ENCODE peak calls at places on chromosomes 11 and 22, in seven cellular contexts. F, K, Q, X, Y, N and P are unnamed samples.

GRCh38 chr11:117857734-117858369 is 18.6 kb downstream of the FXYD6 start:
- DNase-seq in K (no peak), Q (no peak), F (no peak), Y (no peak), N (peak), X (no peak), P (no peak)

GRCh38 chr11:497565-498296 is 9.3 kb downstream of the RNH1 start:
- DNase-seq in K (no peak), F (no peak), Q (no peak), N (no peak), Y (no peak), X (no peak), P (no peak)

GRCh38 chr11:95849087-95849825 is 59.0 kb downstream of the CEP57 start:
- DNase-seq in Y (peak), N (peak), X (peak), Q (peak), F (peak), K (no peak), P (no peak)

GRCh38 chr11:63991558-63991957 is 5.3 kb downstream of the OTUB1 start:
- DNase-seq in Q (no peak), X (no peak), Y (no peak), K (no peak), F (no peak), N (no peak), P (no peak)

GRCh38 chr11:73415854-73416615 is 39.8 kb downstream of the RELT start:
- DNase-seq in X (peak), N (no peak), Q (peak), F (no peak), Y (no peak), K (no peak), P (no peak)

GRCh38 chr11:9575531-9576240 is 2.2 kb downstream of the WEE1 start:
- DNase-seq in K (no peak), X (no peak), F (no peak), N (no peak), Y (no peak), Q (peak), P (no peak)

GRCh38 chr22:30453731-30454510 is 17.9 kb downstream of the SEC14L3 start:
- DNase-seq in Q (no peak), K (no peak), F (no peak), N (no peak), X (no peak), Y (no peak), P (no peak)

GRCh38 chr11:23359297-23359696 is 499.0 kb upstream of the CCDC179 start:
- DNase-seq in Y (no peak), F (no peak), Q (peak), N (no peak), K (no peak), X (peak), P (no peak)

GRCh38 chr11:3022300-3022967 is 30.3 kb upstream of the NAP1L4 start:
- DNase-seq in K (no peak), F (no peak), Y (no peak), Q (peak), X (no peak), N (no peak), P (no peak)

GRCh38 chr11:17443423-17443822 is 33.2 kb downstream of the ABCC8 start:
- DNase-seq in F (no peak), X (no peak), N (no peak), Q (no peak), Y (no peak), K (no peak), P (no peak)
- H3K27ac ChIP-seq in F (no peak), X (no peak), N (no peak), Q (no peak), Y (no peak), K (no peak), P (no peak)

GRCh38 chr11:1877211-1878133 is 14.2 kb downstream of the PRR33 start:
- DNase-seq in X (peak), F (no peak), K (peak), Q (peak), Y (peak), N (peak), P (peak)

GRCh38 chr11:1878134-1879031 is 13.3 kb downstream of the PRR33 start:
- DNase-seq in Q (no peak), X (no peak), Y (no peak), F (no peak), N (peak), K (peak), P (peak)

GRCh38 chr11:1879941-1880720 is 11.6 kb downstream of the PRR33 start:
- DNase-seq in X (no peak), Q (peak), K (peak), Y (no peak), F (no peak), N (peak), P (peak)

GRCh38 chr11:1880746-1881441 is 10.8 kb downstream of the PRR33 start:
- DNase-seq in Q (no peak), F (no peak), X (no peak), Y (no peak), N (peak), K (peak), P (peak)

GRCh38 chr11:1879342-1879940 is 12.3 kb downstream of the PRR33 start:
- DNase-seq in Q (no peak), N (no peak), K (peak), Y (no peak), F (no peak), X (no peak), P (peak)
- H3K27ac ChIP-seq in Q (no peak), N (peak), K (peak), Y (no peak), F (no peak), X (peak), P (peak)

GRCh38 chr22:45538284-45538683 is 35.6 kb downstream of the FBLN1 start:
- DNase-seq in F (no peak), X (no peak), K (no peak), N (no peak), Q (no peak), Y (peak), P (no peak)
- H3K27ac ChIP-seq in F (peak), X (peak), K (no peak), N (peak), Q (no peak), Y (peak), P (peak)

GRCh38 chr22:38325575-38325974 is 8.3 kb upstream of the CSNK1E start:
- DNase-seq in Q (no peak), K (no peak), N (no peak), X (no peak), Y (no peak), F (no peak), P (no peak)
- H3K27ac ChIP-seq in Q (no peak), K (no peak), N (no peak), X (peak), Y (no peak), F (no peak), P (no peak)